ENCODE peak calls at places on chromosomes 12 and 14, in ten cellular contexts. H, Z, X, R, S, P, G, E, C and W are unnamed samples.

GRCh38 chr12:121719926-121720414 is 7.4 kb downstream of the TMEM120B start:
- DNase-seq in H (peak), Z (no peak), X (peak), R (peak), S (no peak), P (no peak), G (peak), E (no peak), C (no peak), W (peak)

GRCh38 chr12:15823360-15824128 is 34.4 kb upstream of the EPS8 start:
- DNase-seq in H (no peak), Z (no peak), X (peak), R (no peak), S (no peak), P (no peak), G (peak), E (no peak), C (no peak), W (no peak)

GRCh38 chr12:6215932-6216494 is 15.8 kb downstream of the CD9 start:
- DNase-seq in H (peak), Z (no peak), X (peak), R (peak), S (no peak), P (no peak), G (peak), E (no peak), C (no peak), W (peak)

GRCh38 chr12:11576104-11576503 is 73.4 kb upstream of the ETV6 start:
- DNase-seq in H (peak), Z (no peak), X (peak), R (peak), S (no peak), P (no peak), G (peak), E (no peak), C (peak), W (peak)

GRCh38 chr14:102774391-102775153 is 2.7 kb upstream of the TRAF3 start:
- DNase-seq in H (peak), Z (peak), X (peak), R (peak), S (no peak), P (peak), G (peak), E (peak), C (peak), W (peak)

GRCh38 chr14:52950410-52950897 is 396 bp downstream of the FERMT2 start:
- DNase-seq in H (peak), Z (no peak), X (peak), R (peak), S (peak), P (no peak), G (peak), E (peak), C (no peak), W (peak)

GRCh38 chr12:82672811-82673495 is 13.8 kb upstream of the TMTC2 start:
- DNase-seq in H (no peak), Z (no peak), X (no peak), R (no peak), S (no peak), P (no peak), G (no peak), E (no peak), C (no peak), W (no peak)

GRCh38 chr12:98013560-98013959 is 501.8 kb upstream of the TMPO start:
- DNase-seq in H (no peak), Z (no peak), X (no peak), R (no peak), S (no peak), P (no peak), G (no peak), E (no peak), C (no peak), W (no peak)